ENCODE peak calls at places on chromosome 11, in nine cellular contexts. W is GM23338; C is activated effector memory CD4-positive, alpha-beta T cell treated with anti-CD3 and anti-CD28 coated beads, Interleukin-2, amount 50 U/mL, for 16 hours; H is choroid plexus epithelial cell; R is AML-193; K is brain microvascular endothelial cell; U is RCC 7860; S is Right ventricle myocardium superior; T is kidney tubule cell. L is an unnamed sample.

GRCh38 chr11:26028294-26028954 is 303.5 kb upstream of the ANO3 start:
- DNase-seq in C (no peak), H (peak), U (no peak), T (peak), K (peak), W (no peak), R (no peak), S (no peak), L (no peak)

GRCh38 chr11:45102810-45103621 is 43.4 kb upstream of the PRDM11 start:
- DNase-seq in W (peak), T (peak), H (peak), C (peak), R (peak), U (peak), S (peak), K (peak), L (peak)

GRCh38 chr11:111936045-111936400 is 1.1 kb upstream of the DIXDC1 start:
- DNase-seq in T (no peak), K (no peak), H (no peak), U (no peak), C (no peak), R (no peak), W (no peak), S (no peak), L (no peak)

GRCh38 chr11:706957-707816 is 1.2 kb downstream of the EPS8L2 start:
- DNase-seq in U (peak), H (peak), K (no peak), C (no peak), W (peak), S (no peak), R (no peak), T (peak), L (peak)

GRCh38 chr11:76620471-76620870 is 50.1 kb downstream of the LRRC32 start:
- DNase-seq in W (no peak), U (no peak), T (peak), C (no peak), H (peak), R (no peak), K (peak), S (no peak), L (no peak)

GRCh38 chr11:69374110-69374981 is 80.4 kb downstream of the MYEOV start:
- DNase-seq in U (no peak), R (no peak), H (no peak), W (no peak), T (no peak), S (peak), C (peak), K (no peak), L (no peak)

GRCh38 chr11:92979176-92979575 is 9.7 kb downstream of the MTNR1B start:
- DNase-seq in R (no peak), W (no peak), K (no peak), U (peak), H (peak), C (no peak), T (peak), S (no peak), L (no peak)

GRCh38 chr11:77729063-77729462 is 91.5 kb downstream of the RSF1 start:
- DNase-seq in W (no peak), U (no peak), H (no peak), S (no peak), K (no peak), C (no peak), R (no peak), T (no peak), L (no peak)

GRCh38 chr11:78149646-78150045 is 10.2 kb upstream of the ALG8 start:
- DNase-seq in C (no peak), W (no peak), R (peak), S (no peak), U (no peak), K (peak), H (peak), T (no peak), L (no peak)

GRCh38 chr11:116976941-116977570 is 121.2 kb downstream of the SIK3 start:
- DNase-seq in S (no peak), H (peak), R (no peak), C (no peak), T (no peak), K (no peak), W (peak), U (no peak), L (no peak)

GRCh38 chr11:132405728-132406127 is 1035.3 kb downstream of the NTM start:
- DNase-seq in W (peak), U (no peak), R (no peak), T (no peak), S (no peak), H (no peak), C (no peak), K (no peak), L (no peak)

GRCh38 chr11:65414776-65415498 is 7.7 kb upstream of the NEAT1 start:
- DNase-seq in U (no peak), R (no peak), H (peak), S (peak), T (no peak), W (no peak), C (peak), K (no peak), L (no peak)

GRCh38 chr11:109864834-109865557 is 228.2 kb upstream of the ZC3H12C start:
- DNase-seq in S (no peak), U (peak), C (no peak), T (peak), W (no peak), K (peak), H (peak), R (no peak), L (peak)

GRCh38 chr11:36069576-36070214 is 125.8 kb downstream of the LDLRAD3 start:
- DNase-seq in R (no peak), C (no peak), H (peak), K (no peak), W (peak), U (no peak), S (no peak), T (no peak), L (no peak)

GRCh38 chr11:73383249-73384126 is 7.3 kb downstream of the RELT start:
- DNase-seq in H (no peak), W (no peak), T (peak), C (no peak), S (no peak), K (no peak), U (no peak), R (no peak), L (no peak)

GRCh38 chr11:19658344-19658743 is 54.3 kb upstream of the NAV2 start:
- DNase-seq in T (no peak), H (no peak), K (no peak), S (no peak), U (no peak), R (no peak), C (no peak), W (no peak), L (no peak)

GRCh38 chr11:34632105-34632780 is 11.3 kb downstream of the EHF start:
- DNase-seq in U (no peak), R (no peak), W (no peak), C (no peak), T (peak), H (no peak), K (no peak), S (no peak), L (no peak)

GRCh38 chr11:132718711-132719641 is 813.3 kb downstream of the OPCML start:
- DNase-seq in K (peak), W (no peak), S (no peak), T (no peak), R (no peak), H (peak), U (peak), C (peak), L (no peak)

GRCh38 chr11:61963016-61963281 is 4.5 kb downstream of the FTH1 start:
- DNase-seq in S (no peak), H (no peak), T (no peak), C (peak), K (no peak), W (no peak), U (peak), R (no peak), L (no peak)

GRCh38 chr11:67581469-67581868 is 2.1 kb upstream of the GSTP1 start:
- DNase-seq in R (no peak), H (no peak), C (no peak), W (peak), U (peak), T (peak), S (no peak), K (no peak), L (no peak)

GRCh38 chr11:113504586-113504985 is 29.4 kb upstream of the DRD2 start:
- DNase-seq in K (no peak), H (no peak), U (no peak), S (no peak), R (no peak), W (no peak), C (no peak), T (no peak), L (no peak)

GRCh38 chr11:60281482-60281881 is 1.0 kb downstream of the MS4A4A start:
- DNase-seq in T (no peak), S (no peak), C (no peak), R (no peak), H (no peak), W (no peak), K (no peak), U (no peak), L (no peak)

GRCh38 chr11:66651011-66651410 is 12.5 kb downstream of the RBM4 start:
- DNase-seq in T (peak), U (peak), S (no peak), R (no peak), W (no peak), H (peak), K (no peak), C (no peak), L (no peak)

GRCh38 chr11:17652556-17652955 is 66.8 kb upstream of the MYOD1 start:
- DNase-seq in T (no peak), H (no peak), W (no peak), U (no peak), R (no peak), C (no peak), S (no peak), K (no peak), L (no peak)

GRCh38 chr11:68038718-68039525 is at the start of gene TCIRG1:
- DNase-seq in T (peak), C (peak), H (peak), W (peak), R (peak), K (peak), S (peak), U (peak), L (peak)

GRCh38 chr11:23539556-23539955 is 679.3 kb upstream of the CCDC179 start:
- DNase-seq in H (peak), C (no peak), R (no peak), T (no peak), W (no peak), S (no peak), U (no peak), K (peak), L (no peak)

GRCh38 chr11:9748361-9748970 is 84.6 kb downstream of the SWAP70 start:
- DNase-seq in H (peak), C (peak), T (peak), U (peak), S (no peak), W (peak), K (peak), R (peak), L (peak)

GRCh38 chr11:24623121-24623520 is 126.3 kb downstream of the LUZP2 start:
- DNase-seq in T (no peak), S (no peak), H (peak), W (no peak), R (no peak), K (no peak), C (no peak), U (no peak), L (no peak)

GRCh38 chr11:17500673-17501072 is 24.0 kb upstream of the ABCC8 start:
- DNase-seq in H (no peak), C (no peak), K (no peak), S (no peak), T (no peak), R (no peak), W (no peak), U (no peak), L (no peak)

GRCh38 chr11:28098257-28098656 is 9.7 kb downstream of the KIF18A start:
- DNase-seq in U (no peak), R (no peak), K (no peak), T (no peak), H (no peak), C (no peak), W (no peak), S (no peak), L (no peak)

L was measured in GM10248.